ENCODE peak calls at places on chromosomes 1 and 21, in six cellular contexts. C is osteocyte, L is non-pigmented ciliary epithelial cell, G is GM13977, M is lower lobe of right lung, X is fibroblast of the conjunctiva. P is an unnamed sample.

GRCh38 chr1:175129997-175130648 is 62.5 kb downstream of the KIAA0040 start:
- DNase-seq in M (no peak), L (no peak), C (no peak), X (no peak), G (no peak), P (no peak)

GRCh38 chr1:213931804-213932203 is 56.0 kb upstream of the PROX1 start:
- DNase-seq in X (no peak), G (no peak), M (no peak), L (no peak), C (no peak), P (no peak)

GRCh38 chr21:15195768-15196167 is 131.0 kb upstream of the NRIP1 start:
- DNase-seq in M (no peak), G (no peak), X (no peak), C (no peak), L (no peak), P (no peak)

GRCh38 chr1:220786337-220787068 is at the start of gene MTARC1:
- DNase-seq in X (peak; percentile 14), L (no peak), M (peak; percentile 82), G (peak; percentile 63), C (peak; percentile 82), P (peak; percentile 89)

GRCh38 chr1:159161001-159161718 is 10.3 kb upstream of the CADM3 start:
- DNase-seq in C (no peak), G (peak; percentile 62), X (peak; percentile 79), M (peak; percentile 64), L (peak; percentile 73), P (no peak)

GRCh38 chr21:43370091-43370658 is 56.8 kb downstream of the SIK1 start:
- DNase-seq in C (no peak), X (no peak), M (no peak), G (no peak), L (no peak), P (no peak)

GRCh38 chr1:198373376-198373775 is 167.1 kb downstream of the ATP6V1G3 start:
- DNase-seq in X (no peak), M (no peak), C (no peak), G (no peak), L (no peak), P (no peak)

GRCh38 chr1:119740886-119741780 is 27.6 kb downstream of the HMGCS2 start:
- DNase-seq in G (no peak), X (no peak), M (no peak), C (no peak), L (no peak), P (no peak)

GRCh38 chr1:98651116-98651625 is 10.3 kb upstream of the SNX7 start:
- DNase-seq in X (no peak), L (no peak), M (no peak), G (no peak), C (no peak), P (no peak)

GRCh38 chr1:87826639-87827345 is 498.1 kb downstream of the LMO4 start:
- DNase-seq in C (no peak), L (no peak), G (peak; percentile 27), X (peak; percentile 92), M (no peak), P (no peak)

GRCh38 chr1:2583871-2584341 is 2.7 kb upstream of the PRXL2B start:
- DNase-seq in G (no peak), C (no peak), X (no peak), M (peak; percentile 75), L (no peak), P (peak; percentile 80)